ENCODE peak calls at places on chromosome 4, in eight cellular contexts. One of them, this sample, is unnamed.

GRCh38 chr4:80336582-80336981 is 1.1 kb downstream of the CFAP299 start:
- DNase-seq in lower leg skin: no peak
- DNase-seq in ovary: peak
- DNase-seq in sigmoid colon: peak
- DNase-seq in prostate gland: peak
- DNase-seq in A549: peak
- DNase-seq in IMR-90: peak
- DNase-seq in stomach: no peak
- DNase-seq in this sample: no peak

GRCh38 chr4:169313732-169314131 is 43.0 kb upstream of the SH3RF1 start:
- DNase-seq in lower leg skin: no peak
- DNase-seq in ovary: no peak
- DNase-seq in sigmoid colon: no peak
- DNase-seq in prostate gland: no peak
- DNase-seq in A549: no peak
- DNase-seq in IMR-90: no peak
- DNase-seq in stomach: no peak
- DNase-seq in this sample: no peak

GRCh38 chr4:53354012-53354722 is 11.7 kb downstream of the SCFD2 start:
- DNase-seq in lower leg skin: no peak
- DNase-seq in ovary: no peak
- DNase-seq in sigmoid colon: no peak
- DNase-seq in prostate gland: no peak
- DNase-seq in A549: no peak
- DNase-seq in IMR-90: no peak
- DNase-seq in stomach: no peak
- DNase-seq in this sample: no peak

GRCh38 chr4:168319486-168320019 is 1.0 kb upstream of the DDX60 start:
- DNase-seq in lower leg skin: no peak
- DNase-seq in ovary: no peak
- DNase-seq in sigmoid colon: no peak
- DNase-seq in prostate gland: no peak
- DNase-seq in A549: no peak
- DNase-seq in IMR-90: no peak
- DNase-seq in stomach: no peak
- DNase-seq in this sample: no peak

GRCh38 chr4:25823632-25824031 is 39.2 kb downstream of the SEL1L3 start:
- DNase-seq in lower leg skin: peak
- DNase-seq in ovary: no peak
- DNase-seq in sigmoid colon: no peak
- DNase-seq in prostate gland: no peak
- DNase-seq in A549: no peak
- DNase-seq in IMR-90: no peak
- DNase-seq in stomach: no peak
- DNase-seq in this sample: no peak

GRCh38 chr4:77193511-77194236 is 36.7 kb downstream of the CCNG2 start:
- DNase-seq in lower leg skin: peak
- DNase-seq in ovary: no peak
- DNase-seq in sigmoid colon: peak
- DNase-seq in prostate gland: no peak
- DNase-seq in A549: no peak
- DNase-seq in IMR-90: no peak
- DNase-seq in stomach: peak
- DNase-seq in this sample: peak

GRCh38 chr4:3854661-3855060 is 88.5 kb downstream of the ADRA2C start:
- DNase-seq in lower leg skin: no peak
- DNase-seq in ovary: no peak
- DNase-seq in sigmoid colon: no peak
- DNase-seq in prostate gland: no peak
- DNase-seq in A549: no peak
- DNase-seq in IMR-90: no peak
- DNase-seq in stomach: no peak
- DNase-seq in this sample: no peak

GRCh38 chr4:1293981-1294380 is 4.3 kb downstream of the MAEA start:
- DNase-seq in lower leg skin: peak
- DNase-seq in ovary: peak
- DNase-seq in sigmoid colon: peak
- DNase-seq in prostate gland: no peak
- DNase-seq in A549: no peak
- DNase-seq in IMR-90: no peak
- DNase-seq in stomach: peak
- DNase-seq in this sample: no peak

GRCh38 chr4:14768449-14768848 is 233.8 kb upstream of the CPEB2 start:
- DNase-seq in lower leg skin: no peak
- DNase-seq in ovary: no peak
- DNase-seq in sigmoid colon: no peak
- DNase-seq in prostate gland: no peak
- DNase-seq in A549: no peak
- DNase-seq in IMR-90: no peak
- DNase-seq in stomach: no peak
- DNase-seq in this sample: no peak

GRCh38 chr4:102758241-102758871 is 2.4 kb downstream of the MANBA start:
- DNase-seq in lower leg skin: no peak
- DNase-seq in ovary: no peak
- DNase-seq in sigmoid colon: no peak
- DNase-seq in prostate gland: no peak
- DNase-seq in A549: no peak
- DNase-seq in IMR-90: no peak
- DNase-seq in stomach: no peak
- DNase-seq in this sample: no peak

GRCh38 chr4:70544279-70544870 is 26.0 kb downstream of the AMTN start:
- DNase-seq in lower leg skin: no peak
- DNase-seq in ovary: no peak
- DNase-seq in sigmoid colon: no peak
- DNase-seq in prostate gland: no peak
- DNase-seq in A549: no peak
- DNase-seq in IMR-90: peak
- DNase-seq in stomach: no peak
- DNase-seq in this sample: no peak

GRCh38 chr4:184732126-184732525 is 1.8 kb downstream of the CENPU start:
- DNase-seq in lower leg skin: no peak
- DNase-seq in ovary: no peak
- DNase-seq in sigmoid colon: no peak
- DNase-seq in prostate gland: no peak
- DNase-seq in A549: no peak
- DNase-seq in IMR-90: peak
- DNase-seq in stomach: no peak
- DNase-seq in this sample: no peak

GRCh38 chr4:40321671-40322131 is 13.4 kb upstream of the CHRNA9 start:
- DNase-seq in lower leg skin: no peak
- DNase-seq in ovary: no peak
- DNase-seq in sigmoid colon: no peak
- DNase-seq in prostate gland: no peak
- DNase-seq in A549: peak
- DNase-seq in IMR-90: peak
- DNase-seq in stomach: no peak
- DNase-seq in this sample: no peak

GRCh38 chr4:99885063-99885664 is 9.1 kb downstream of the LAMTOR3 start:
- DNase-seq in lower leg skin: no peak
- DNase-seq in ovary: no peak
- DNase-seq in sigmoid colon: no peak
- DNase-seq in prostate gland: no peak
- DNase-seq in A549: peak
- DNase-seq in IMR-90: peak
- DNase-seq in stomach: no peak
- DNase-seq in this sample: no peak

GRCh38 chr4:119205690-119206089 is 6.8 kb upstream of the USP53 start:
- DNase-seq in lower leg skin: no peak
- DNase-seq in ovary: no peak
- DNase-seq in sigmoid colon: no peak
- DNase-seq in prostate gland: no peak
- DNase-seq in A549: no peak
- DNase-seq in IMR-90: no peak
- DNase-seq in stomach: no peak
- DNase-seq in this sample: no peak

GRCh38 chr4:52837716-52838558 is 24.2 kb upstream of the RASL11B start:
- DNase-seq in lower leg skin: no peak
- DNase-seq in ovary: no peak
- DNase-seq in sigmoid colon: no peak
- DNase-seq in prostate gland: peak
- DNase-seq in A549: no peak
- DNase-seq in IMR-90: peak
- DNase-seq in stomach: no peak
- DNase-seq in this sample: no peak

GRCh38 chr4:158652920-158653319 is 18.8 kb downstream of the C4orf46 start:
- DNase-seq in lower leg skin: no peak
- DNase-seq in ovary: no peak
- DNase-seq in sigmoid colon: no peak
- DNase-seq in prostate gland: no peak
- DNase-seq in A549: no peak
- DNase-seq in IMR-90: no peak
- DNase-seq in stomach: no peak
- DNase-seq in this sample: no peak

GRCh38 chr4:157994863-157995262 is 178.0 kb downstream of the GASK1B start:
- DNase-seq in lower leg skin: no peak
- DNase-seq in ovary: no peak
- DNase-seq in sigmoid colon: no peak
- DNase-seq in prostate gland: peak
- DNase-seq in A549: peak
- DNase-seq in IMR-90: no peak
- DNase-seq in stomach: no peak
- DNase-seq in this sample: no peak

GRCh38 chr4:183600189-183600685 is 58.7 kb downstream of the RWDD4 start:
- DNase-seq in lower leg skin: no peak
- DNase-seq in ovary: no peak
- DNase-seq in sigmoid colon: no peak
- DNase-seq in prostate gland: no peak
- DNase-seq in A549: peak
- DNase-seq in IMR-90: no peak
- DNase-seq in stomach: no peak
- DNase-seq in this sample: no peak

GRCh38 chr4:72779256-72779655 is 210.2 kb upstream of the ADAMTS3 start:
- DNase-seq in lower leg skin: no peak
- DNase-seq in ovary: no peak
- DNase-seq in sigmoid colon: no peak
- DNase-seq in prostate gland: no peak
- DNase-seq in A549: no peak
- DNase-seq in IMR-90: no peak
- DNase-seq in stomach: no peak
- DNase-seq in this sample: no peak

GRCh38 chr4:139286186-139286698 is 6.2 kb upstream of the MGARP start:
- DNase-seq in lower leg skin: no peak
- DNase-seq in ovary: no peak
- DNase-seq in sigmoid colon: no peak
- DNase-seq in prostate gland: no peak
- DNase-seq in A549: no peak
- DNase-seq in IMR-90: peak
- DNase-seq in stomach: no peak
- DNase-seq in this sample: no peak

GRCh38 chr4:132670557-132670956 is 478.5 kb upstream of the PCDH10 start:
- DNase-seq in lower leg skin: no peak
- DNase-seq in ovary: no peak
- DNase-seq in sigmoid colon: no peak
- DNase-seq in prostate gland: no peak
- DNase-seq in A549: no peak
- DNase-seq in IMR-90: no peak
- DNase-seq in stomach: no peak
- DNase-seq in this sample: no peak

GRCh38 chr4:70678383-70678999 is 9.8 kb upstream of the UTP3 start:
- DNase-seq in lower leg skin: no peak
- DNase-seq in ovary: no peak
- DNase-seq in sigmoid colon: no peak
- DNase-seq in prostate gland: no peak
- DNase-seq in A549: no peak
- DNase-seq in IMR-90: no peak
- DNase-seq in stomach: no peak
- DNase-seq in this sample: no peak

GRCh38 chr4:89036535-89036934 is 20.4 kb downstream of the FAM13A start:
- DNase-seq in lower leg skin: no peak
- DNase-seq in ovary: no peak
- DNase-seq in sigmoid colon: no peak
- DNase-seq in prostate gland: no peak
- DNase-seq in A549: no peak
- DNase-seq in IMR-90: no peak
- DNase-seq in stomach: no peak
- DNase-seq in this sample: no peak

GRCh38 chr4:119138046-119138445 is 2.4 kb downstream of the MYOZ2 start:
- DNase-seq in lower leg skin: no peak
- DNase-seq in ovary: no peak
- DNase-seq in sigmoid colon: no peak
- DNase-seq in prostate gland: no peak
- DNase-seq in A549: no peak
- DNase-seq in IMR-90: peak
- DNase-seq in stomach: no peak
- DNase-seq in this sample: no peak

GRCh38 chr4:81314196-81314896 is 99.3 kb upstream of the PRKG2 start:
- DNase-seq in lower leg skin: no peak
- DNase-seq in ovary: no peak
- DNase-seq in sigmoid colon: no peak
- DNase-seq in prostate gland: no peak
- DNase-seq in A549: peak
- DNase-seq in IMR-90: peak
- DNase-seq in stomach: peak
- DNase-seq in this sample: no peak

GRCh38 chr4:101346562-101347266 is 612 bp downstream of the PPP3CA start:
- DNase-seq in lower leg skin: peak
- DNase-seq in ovary: peak
- DNase-seq in sigmoid colon: peak
- DNase-seq in prostate gland: peak
- DNase-seq in A549: peak
- DNase-seq in IMR-90: peak
- DNase-seq in stomach: peak
- DNase-seq in this sample: peak
- TF ChIP-seq POLR2A in lower leg skin: no peak
- TF ChIP-seq POLR2A in ovary: peak
- TF ChIP-seq POLR2A in sigmoid colon: no peak
- TF ChIP-seq POLR2A in prostate gland: peak
- TF ChIP-seq POLR2A in A549: no peak
- TF ChIP-seq POLR2A in IMR-90: no peak
- TF ChIP-seq POLR2A in stomach: no peak
- TF ChIP-seq POLR2A in this sample: no peak

GRCh38 chr4:33886356-33886755 is 2358.0 kb downstream of the ARAP2 start:
- DNase-seq in lower leg skin: no peak
- DNase-seq in ovary: no peak
- DNase-seq in sigmoid colon: no peak
- DNase-seq in prostate gland: no peak
- DNase-seq in A549: no peak
- DNase-seq in IMR-90: no peak
- DNase-seq in stomach: no peak
- DNase-seq in this sample: no peak
- TF ChIP-seq POLR2A in lower leg skin: no peak
- TF ChIP-seq POLR2A in ovary: no peak
- TF ChIP-seq POLR2A in sigmoid colon: no peak
- TF ChIP-seq POLR2A in prostate gland: no peak
- TF ChIP-seq POLR2A in A549: no peak
- TF ChIP-seq POLR2A in IMR-90: no peak
- TF ChIP-seq POLR2A in stomach: no peak
- TF ChIP-seq POLR2A in this sample: no peak

GRCh38 chr4:6938758-6939201 is 29.2 kb downstream of the TBC1D14 start:
- DNase-seq in lower leg skin: peak
- DNase-seq in ovary: no peak
- DNase-seq in sigmoid colon: no peak
- DNase-seq in prostate gland: no peak
- DNase-seq in A549: no peak
- DNase-seq in IMR-90: no peak
- DNase-seq in stomach: no peak
- DNase-seq in this sample: no peak
- TF ChIP-seq POLR2A in lower leg skin: no peak
- TF ChIP-seq POLR2A in ovary: no peak
- TF ChIP-seq POLR2A in sigmoid colon: no peak
- TF ChIP-seq POLR2A in prostate gland: no peak
- TF ChIP-seq POLR2A in A549: no peak
- TF ChIP-seq POLR2A in IMR-90: no peak
- TF ChIP-seq POLR2A in stomach: no peak
- TF ChIP-seq POLR2A in this sample: no peak

GRCh38 chr4:143336828-143337599 is at the start of gene GAB1:
- DNase-seq in lower leg skin: peak
- DNase-seq in ovary: peak
- DNase-seq in sigmoid colon: peak
- DNase-seq in prostate gland: peak
- DNase-seq in A549: peak
- DNase-seq in IMR-90: peak
- DNase-seq in stomach: peak
- DNase-seq in this sample: peak
- TF ChIP-seq POLR2A in lower leg skin: no peak
- TF ChIP-seq POLR2A in ovary: no peak
- TF ChIP-seq POLR2A in sigmoid colon: no peak
- TF ChIP-seq POLR2A in prostate gland: peak
- TF ChIP-seq POLR2A in A549: no peak
- TF ChIP-seq POLR2A in IMR-90: no peak
- TF ChIP-seq POLR2A in stomach: no peak
- TF ChIP-seq POLR2A in this sample: no peak

This sample was measured in GM12891.